ENCODE peak calls at places on chromosomes 4 and X, in eight cellular contexts. W is endothelial cell; N is globus pallidus; L is neural crest cell; T is breast epithelium; U is activated naive CD4-positive, alpha-beta T cell treated with Interleukin-2 at 50 U/mL for 16 hours; I is iPS-NIHi11; Z is iris pigment epithelial cell. Q is an unnamed sample.

GRCh38 chr4:8016527-8016926 is 76.9 kb upstream of the AFAP1 start:
- DNase-seq in Z (no peak), U (no peak), L (no peak), I (no peak), W (no peak), T (no peak), N (no peak), Q (no peak)

GRCh38 chrX:19382500-19383145 is 38.9 kb downstream of the PDHA1 start:
- DNase-seq in L (peak), W (peak), T (no peak), I (peak), U (peak), Z (peak), N (peak), Q (peak)

GRCh38 chrX:13119386-13119785 is 75.0 kb upstream of the FAM9C start:
- DNase-seq in Z (peak), N (no peak), U (no peak), T (no peak), W (no peak), I (no peak), L (no peak), Q (no peak)

GRCh38 chr4:139973015-139973414 is 181.0 kb downstream of the MAML3 start:
- DNase-seq in N (no peak), W (no peak), I (peak), Z (peak), U (no peak), T (no peak), L (no peak), Q (no peak)

GRCh38 chr4:182754895-182755294 is 162.3 kb downstream of the DCTD start:
- DNase-seq in W (no peak), N (no peak), Z (no peak), T (no peak), I (no peak), L (no peak), U (no peak), Q (no peak)

GRCh38 chr4:71204056-71204455 is 134.8 kb upstream of the SLC4A4 start:
- DNase-seq in W (no peak), Z (no peak), U (no peak), T (no peak), N (no peak), I (no peak), L (no peak), Q (no peak)

GRCh38 chrX:11953615-11954014 is 184.7 kb upstream of the FRMPD4 start:
- DNase-seq in L (no peak), T (no peak), N (no peak), W (no peak), I (no peak), U (no peak), Z (peak), Q (no peak)

GRCh38 chr4:140705625-140706275 is 50.4 kb downstream of the TBC1D9 start:
- DNase-seq in I (no peak), L (no peak), Z (no peak), W (no peak), U (no peak), T (no peak), N (no peak), Q (no peak)

GRCh38 chr4:6913350-6913749 is 3.7 kb downstream of the TBC1D14 start:
- DNase-seq in I (no peak), U (no peak), N (no peak), W (no peak), T (no peak), L (no peak), Z (no peak), Q (no peak)

GRCh38 chr4:87224036-87224923 is 3.9 kb upstream of the KLHL8 start:
- DNase-seq in N (no peak), L (no peak), Z (no peak), W (no peak), U (no peak), T (no peak), I (no peak), Q (no peak)

GRCh38 chr4:113742643-113743042 is 18.9 kb downstream of the CAMK2D start:
- DNase-seq in T (no peak), N (no peak), L (no peak), U (no peak), W (no peak), I (no peak), Z (no peak), Q (no peak)

GRCh38 chr4:98289375-98289774 is 28.2 kb downstream of the RAP1GDS1 start:
- DNase-seq in Z (no peak), I (no peak), N (no peak), L (no peak), W (no peak), U (no peak), T (no peak), Q (no peak)

GRCh38 chrX:41720125-41720780 is 3.7 kb upstream of the GPR82 start:
- DNase-seq in N (no peak), U (peak), Z (peak), W (no peak), T (no peak), L (no peak), I (no peak), Q (no peak)

GRCh38 chrX:113800955-113801354 is 782.9 kb upstream of the HTR2C start:
- DNase-seq in I (no peak), U (no peak), N (no peak), L (no peak), Z (no peak), T (no peak), W (no peak), Q (no peak)

GRCh38 chr4:72186714-72187113 is 154.9 kb downstream of the NPFFR2 start:
- DNase-seq in U (no peak), T (no peak), L (no peak), Z (no peak), I (no peak), W (no peak), N (no peak), Q (no peak)

GRCh38 chr4:169009281-169010124 is 552 bp downstream of the CBR4 start:
- DNase-seq in Z (peak), T (peak), L (peak), N (peak), W (peak), I (peak), U (peak), Q (peak)

GRCh38 chrX:68692651-68693050 is 45.2 kb downstream of the STARD8 start:
- DNase-seq in U (no peak), N (no peak), L (no peak), I (no peak), Z (peak), T (no peak), W (no peak), Q (no peak)

GRCh38 chr4:89511776-89512175 is 204.2 kb upstream of the GPRIN3 start:
- DNase-seq in Z (no peak), T (no peak), W (no peak), N (no peak), L (no peak), I (no peak), U (no peak), Q (no peak)

GRCh38 chr4:158810487-158811215 is 41.8 kb downstream of the FNIP2 start:
- DNase-seq in U (no peak), N (no peak), L (no peak), W (no peak), I (no peak), Z (peak), T (peak), Q (no peak)

GRCh38 chrX:25022499-25023325 is 6.9 kb upstream of the ARX start:
- DNase-seq in I (no peak), W (no peak), N (no peak), Z (no peak), U (no peak), T (no peak), L (no peak), Q (peak)

GRCh38 chr4:186192068-186192751 is 843 bp downstream of the CYP4V2 start:
- DNase-seq in I (peak), U (peak), L (no peak), N (peak), T (peak), Z (peak), W (peak), Q (peak)

GRCh38 chr4:7285244-7286122 is 93.1 kb downstream of the SORCS2 start:
- DNase-seq in U (no peak), N (no peak), Z (no peak), T (peak), W (no peak), I (no peak), L (no peak), Q (peak)

GRCh38 chrX:57156397-57157049 is 19.3 kb upstream of the SPIN2A start:
- DNase-seq in W (peak), Z (peak), U (no peak), T (no peak), L (no peak), N (peak), I (peak), Q (peak)

GRCh38 chrX:16664059-16664458 is 14.1 kb downstream of the S100G start:
- DNase-seq in N (no peak), L (no peak), I (no peak), Z (peak), U (no peak), T (no peak), W (no peak), Q (no peak)

GRCh38 chr4:64713256-64713840 is 304.1 kb upstream of the TECRL start:
- DNase-seq in L (no peak), T (no peak), N (no peak), W (no peak), I (peak), Z (peak), U (no peak), Q (no peak)

GRCh38 chrX:70433848-70434351 is 10.7 kb upstream of the DLG3 start:
- DNase-seq in I (peak), U (peak), T (peak), L (peak), N (peak), Z (peak), W (peak), Q (peak)

GRCh38 chr4:133711817-133712216 is 489.8 kb downstream of the PABPC4L start:
- DNase-seq in W (no peak), T (no peak), N (no peak), L (no peak), Z (no peak), U (no peak), I (peak), Q (no peak)

GRCh38 chr4:127203561-127204260 is 429.0 kb upstream of the INTU start:
- DNase-seq in T (no peak), L (no peak), Z (peak), W (no peak), N (no peak), I (no peak), U (no peak), Q (no peak)

GRCh38 chrX:110216027-110216426 is 101.9 kb downstream of the AMMECR1 start:
- DNase-seq in T (no peak), W (no peak), I (no peak), N (no peak), L (no peak), U (no peak), Z (no peak), Q (no peak)